ENCODE peak calls at places on chromosomes 16 and 17, in nine cellular contexts. One of them, this sample, is unnamed.
A peak's percentile ranks its signal among the peaks of the same experiment; 100 is the strongest.

GRCh38 chr17:76074390-76075363 is at the start of gene GALR2:
- DNase-seq in hypothalamus: no peak
- DNase-seq in mesothelial cell of epicardium: no peak
- DNase-seq in stimulated activated CD4-positive, alpha-beta T cell treated with anti-CD3 and anti-CD28 coated beads, Interleukin-2, amount 100 ng/mL, for 48 hours: no peak
- DNase-seq in NK-92 treated with Interleukin-12 subunit alpha and Interleukin-12 subunit beta, amount 100 ng/mL, for 24 hours: no peak
- DNase-seq in HS-5: no peak
- DNase-seq in lung: no peak
- DNase-seq in GM23248: no peak
- DNase-seq in cardiac fibroblast: no peak
- DNase-seq in this sample: no peak

GRCh38 chr17:50146230-50146926 is 4.1 kb downstream of the PPP1R9B start:
- DNase-seq in hypothalamus: no peak
- DNase-seq in mesothelial cell of epicardium: no peak
- DNase-seq in stimulated activated CD4-positive, alpha-beta T cell treated with anti-CD3 and anti-CD28 coated beads, Interleukin-2, amount 100 ng/mL, for 48 hours: no peak
- DNase-seq in NK-92 treated with Interleukin-12 subunit alpha and Interleukin-12 subunit beta, amount 100 ng/mL, for 24 hours: no peak
- DNase-seq in HS-5: no peak
- DNase-seq in lung: no peak
- DNase-seq in GM23248: no peak
- DNase-seq in cardiac fibroblast: no peak
- DNase-seq in this sample: no peak

GRCh38 chr17:43834106-43834505 is 1.2 kb upstream of the MPP3 start:
- DNase-seq in hypothalamus: no peak
- DNase-seq in mesothelial cell of epicardium: no peak
- DNase-seq in stimulated activated CD4-positive, alpha-beta T cell treated with anti-CD3 and anti-CD28 coated beads, Interleukin-2, amount 100 ng/mL, for 48 hours: no peak
- DNase-seq in NK-92 treated with Interleukin-12 subunit alpha and Interleukin-12 subunit beta, amount 100 ng/mL, for 24 hours: no peak
- DNase-seq in HS-5: no peak
- DNase-seq in lung: no peak
- DNase-seq in GM23248: peak; percentile 56
- DNase-seq in cardiac fibroblast: peak; percentile 70
- DNase-seq in this sample: no peak

GRCh38 chr16:77307764-77308561 is 108.8 kb downstream of the SYCE1L start:
- DNase-seq in hypothalamus: no peak
- DNase-seq in mesothelial cell of epicardium: no peak
- DNase-seq in stimulated activated CD4-positive, alpha-beta T cell treated with anti-CD3 and anti-CD28 coated beads, Interleukin-2, amount 100 ng/mL, for 48 hours: no peak
- DNase-seq in NK-92 treated with Interleukin-12 subunit alpha and Interleukin-12 subunit beta, amount 100 ng/mL, for 24 hours: no peak
- DNase-seq in HS-5: no peak
- DNase-seq in lung: no peak
- DNase-seq in GM23248: peak; percentile 79
- DNase-seq in cardiac fibroblast: peak; percentile 93
- DNase-seq in this sample: no peak

GRCh38 chr17:46738544-46738943 is 79.9 kb downstream of the WNT3 start:
- DNase-seq in hypothalamus: no peak
- DNase-seq in mesothelial cell of epicardium: no peak
- DNase-seq in stimulated activated CD4-positive, alpha-beta T cell treated with anti-CD3 and anti-CD28 coated beads, Interleukin-2, amount 100 ng/mL, for 48 hours: no peak
- DNase-seq in NK-92 treated with Interleukin-12 subunit alpha and Interleukin-12 subunit beta, amount 100 ng/mL, for 24 hours: no peak
- DNase-seq in HS-5: no peak
- DNase-seq in lung: no peak
- DNase-seq in GM23248: peak; percentile 45
- DNase-seq in cardiac fibroblast: no peak
- DNase-seq in this sample: no peak

GRCh38 chr17:42279776-42280630 is 3.8 kb upstream of the STAT5B start:
- DNase-seq in hypothalamus: no peak
- DNase-seq in mesothelial cell of epicardium: peak; percentile 5
- DNase-seq in stimulated activated CD4-positive, alpha-beta T cell treated with anti-CD3 and anti-CD28 coated beads, Interleukin-2, amount 100 ng/mL, for 48 hours: no peak
- DNase-seq in NK-92 treated with Interleukin-12 subunit alpha and Interleukin-12 subunit beta, amount 100 ng/mL, for 24 hours: no peak
- DNase-seq in HS-5: no peak
- DNase-seq in lung: no peak
- DNase-seq in GM23248: no peak
- DNase-seq in cardiac fibroblast: no peak
- DNase-seq in this sample: no peak

GRCh38 chr16:57485091-57485915 is 990 bp downstream of the DOK4 start:
- DNase-seq in hypothalamus: no peak
- DNase-seq in mesothelial cell of epicardium: no peak
- DNase-seq in stimulated activated CD4-positive, alpha-beta T cell treated with anti-CD3 and anti-CD28 coated beads, Interleukin-2, amount 100 ng/mL, for 48 hours: no peak
- DNase-seq in NK-92 treated with Interleukin-12 subunit alpha and Interleukin-12 subunit beta, amount 100 ng/mL, for 24 hours: no peak
- DNase-seq in HS-5: no peak
- DNase-seq in lung: no peak
- DNase-seq in GM23248: peak; percentile 63
- DNase-seq in cardiac fibroblast: no peak
- DNase-seq in this sample: no peak

GRCh38 chr17:49944451-49944850 is 24.5 kb upstream of the DLX4 start:
- DNase-seq in hypothalamus: no peak
- DNase-seq in mesothelial cell of epicardium: no peak
- DNase-seq in stimulated activated CD4-positive, alpha-beta T cell treated with anti-CD3 and anti-CD28 coated beads, Interleukin-2, amount 100 ng/mL, for 48 hours: no peak
- DNase-seq in NK-92 treated with Interleukin-12 subunit alpha and Interleukin-12 subunit beta, amount 100 ng/mL, for 24 hours: no peak
- DNase-seq in HS-5: no peak
- DNase-seq in lung: no peak
- DNase-seq in GM23248: no peak
- DNase-seq in cardiac fibroblast: no peak
- DNase-seq in this sample: no peak

GRCh38 chr17:39462644-39463375 is 1.5 kb downstream of the CDK12 start:
- DNase-seq in hypothalamus: no peak
- DNase-seq in mesothelial cell of epicardium: peak; percentile 42
- DNase-seq in stimulated activated CD4-positive, alpha-beta T cell treated with anti-CD3 and anti-CD28 coated beads, Interleukin-2, amount 100 ng/mL, for 48 hours: no peak
- DNase-seq in NK-92 treated with Interleukin-12 subunit alpha and Interleukin-12 subunit beta, amount 100 ng/mL, for 24 hours: no peak
- DNase-seq in HS-5: no peak
- DNase-seq in lung: no peak
- DNase-seq in GM23248: peak; percentile 52
- DNase-seq in cardiac fibroblast: peak; percentile 27
- DNase-seq in this sample: no peak

GRCh38 chr17:73247728-73248127 is 14.0 kb downstream of the CPSF4L start:
- DNase-seq in hypothalamus: no peak
- DNase-seq in mesothelial cell of epicardium: no peak
- DNase-seq in stimulated activated CD4-positive, alpha-beta T cell treated with anti-CD3 and anti-CD28 coated beads, Interleukin-2, amount 100 ng/mL, for 48 hours: no peak
- DNase-seq in NK-92 treated with Interleukin-12 subunit alpha and Interleukin-12 subunit beta, amount 100 ng/mL, for 24 hours: no peak
- DNase-seq in HS-5: no peak
- DNase-seq in lung: no peak
- DNase-seq in GM23248: no peak
- DNase-seq in cardiac fibroblast: peak; percentile 29
- DNase-seq in this sample: no peak